ENCODE peak calls at places on chromosome 21, in four cellular contexts. One of them, this sample, is unnamed.

GRCh38 chr21:39317134-39318090 is 4.0 kb upstream of the BRWD1 start:
- DNase-seq in ovary: no peak
- DNase-seq in GM12865: no peak
- DNase-seq in psoas muscle: no peak
- DNase-seq in this sample: no peak

GRCh38 chr21:44517175-44517899 is 22.7 kb downstream of the KRTAP10-1 start:
- DNase-seq in psoas muscle: peak; percentile 42
- DNase-seq in ovary: no peak
- DNase-seq in GM12865: peak; percentile 41
- DNase-seq in this sample: no peak

GRCh38 chr21:38170283-38170682 is 86.5 kb upstream of the KCNJ15 start:
- DNase-seq in GM12865: peak; percentile 29
- DNase-seq in ovary: no peak
- DNase-seq in psoas muscle: no peak
- DNase-seq in this sample: no peak

GRCh38 chr21:38361324-38361723 is 104.5 kb downstream of the KCNJ15 start:
- DNase-seq in GM12865: no peak
- DNase-seq in ovary: no peak
- DNase-seq in psoas muscle: no peak
- DNase-seq in this sample: no peak

GRCh38 chr21:26961704-26962103 is 5.2 kb downstream of the ADAMTS5 start:
- DNase-seq in psoas muscle: no peak
- DNase-seq in GM12865: no peak
- DNase-seq in ovary: peak; percentile 38
- DNase-seq in this sample: no peak

GRCh38 chr21:38661296-38662223 is 144.2 kb upstream of the ETS2 start:
- DNase-seq in GM12865: no peak
- DNase-seq in psoas muscle: peak; percentile 56
- DNase-seq in ovary: peak; percentile 47
- DNase-seq in this sample: peak; percentile 36

GRCh38 chr21:23968722-23969647 is 1638.3 kb downstream of the MRPL39 start:
- DNase-seq in ovary: no peak
- DNase-seq in psoas muscle: no peak
- DNase-seq in GM12865: peak; percentile 74
- DNase-seq in this sample: peak; percentile 35

GRCh38 chr21:37266515-37267221 is 466 bp downstream of the VPS26C start:
- DNase-seq in ovary: peak; percentile 76
- DNase-seq in GM12865: no peak
- DNase-seq in psoas muscle: no peak
- DNase-seq in this sample: no peak

GRCh38 chr21:26845066-26845749 is at the start of gene ADAMTS1:
- DNase-seq in psoas muscle: peak; percentile 97
- DNase-seq in ovary: peak; percentile 98
- DNase-seq in GM12865: no peak
- DNase-seq in this sample: peak; percentile 40

GRCh38 chr21:29716753-29717152 is 223.0 kb downstream of the GRIK1 start:
- DNase-seq in ovary: no peak
- DNase-seq in psoas muscle: no peak
- DNase-seq in GM12865: no peak
- DNase-seq in this sample: no peak

GRCh38 chr21:18951291-18952038 is 547.9 kb upstream of the TMPRSS15 start:
- DNase-seq in GM12865: peak; percentile 7
- DNase-seq in psoas muscle: no peak
- DNase-seq in ovary: no peak
- DNase-seq in this sample: no peak

GRCh38 chr21:19807231-19807630 is 1191.0 kb upstream of the NCAM2 start:
- DNase-seq in GM12865: no peak
- DNase-seq in ovary: no peak
- DNase-seq in psoas muscle: no peak
- DNase-seq in this sample: no peak

GRCh38 chr21:28410264-28410663 is 582.4 kb downstream of the LTN1 start:
- DNase-seq in ovary: no peak
- DNase-seq in GM12865: no peak
- DNase-seq in psoas muscle: no peak
- DNase-seq in this sample: no peak

GRCh38 chr21:39687069-39687468 is 57.9 kb upstream of the IGSF5 start:
- DNase-seq in ovary: no peak
- DNase-seq in GM12865: no peak
- DNase-seq in psoas muscle: no peak
- DNase-seq in this sample: no peak

GRCh38 chr21:44735821-44736220 is 24.4 kb upstream of the TSPEAR start:
- DNase-seq in psoas muscle: no peak
- DNase-seq in ovary: no peak
- DNase-seq in GM12865: no peak
- DNase-seq in this sample: no peak

GRCh38 chr21:38297193-38297592 is 40.4 kb downstream of the KCNJ15 start:
- DNase-seq in GM12865: no peak
- DNase-seq in ovary: no peak
- DNase-seq in psoas muscle: no peak
- DNase-seq in this sample: no peak

GRCh38 chr21:38438476-38438893 is 59.8 kb downstream of the ERG start:
- DNase-seq in psoas muscle: peak; percentile 60
- DNase-seq in ovary: peak; percentile 73
- DNase-seq in GM12865: no peak
- DNase-seq in this sample: no peak

GRCh38 chr21:26776320-26777021 is 68.7 kb downstream of the ADAMTS1 start:
- DNase-seq in psoas muscle: no peak
- DNase-seq in ovary: no peak
- DNase-seq in GM12865: no peak
- DNase-seq in this sample: no peak

GRCh38 chr21:38798481-38798882 is 7.2 kb upstream of the ETS2 start:
- DNase-seq in ovary: no peak
- DNase-seq in psoas muscle: no peak
- DNase-seq in GM12865: peak; percentile 24
- DNase-seq in this sample: no peak

GRCh38 chr21:38139380-38140168 is 117.2 kb upstream of the KCNJ15 start:
- DNase-seq in ovary: no peak
- DNase-seq in psoas muscle: no peak
- DNase-seq in GM12865: no peak
- DNase-seq in this sample: no peak

GRCh38 chr21:44706026-44706705 is 5.2 kb downstream of the TSPEAR start:
- DNase-seq in psoas muscle: peak; percentile 28
- DNase-seq in ovary: peak; percentile 11
- DNase-seq in GM12865: no peak
- DNase-seq in this sample: no peak

GRCh38 chr21:18716578-18717138 is 313.1 kb upstream of the TMPRSS15 start:
- DNase-seq in GM12865: no peak
- DNase-seq in psoas muscle: no peak
- DNase-seq in ovary: no peak
- DNase-seq in this sample: no peak

GRCh38 chr21:37227071-37228002 is 39.8 kb downstream of the VPS26C start:
- DNase-seq in GM12865: no peak
- DNase-seq in psoas muscle: no peak
- DNase-seq in ovary: no peak
- DNase-seq in this sample: no peak

GRCh38 chr21:23951251-23951650 is 1656.0 kb downstream of the MRPL39 start:
- DNase-seq in psoas muscle: no peak
- DNase-seq in GM12865: no peak
- DNase-seq in ovary: no peak
- DNase-seq in this sample: no peak

GRCh38 chr21:41369915-41370839 is 8.3 kb downstream of the MX2 start:
- DNase-seq in ovary: no peak
- DNase-seq in GM12865: peak; percentile 71
- DNase-seq in psoas muscle: no peak
- DNase-seq in this sample: peak; percentile 66

GRCh38 chr21:41367598-41368360 is 6.0 kb downstream of the MX2 start:
- DNase-seq in ovary: no peak
- DNase-seq in GM12865: peak; percentile 90
- DNase-seq in psoas muscle: no peak
- DNase-seq in this sample: peak; percentile 87

GRCh38 chr21:41368361-41369104 is 6.7 kb downstream of the MX2 start:
- DNase-seq in ovary: no peak
- DNase-seq in psoas muscle: no peak
- DNase-seq in GM12865: peak; percentile 34
- DNase-seq in this sample: no peak

GRCh38 chr21:41370840-41371697 is 9.2 kb downstream of the MX2 start:
- DNase-seq in ovary: no peak
- DNase-seq in GM12865: no peak
- DNase-seq in psoas muscle: no peak
- DNase-seq in this sample: no peak

GRCh38 chr21:41369105-41369914 is 7.5 kb downstream of the MX2 start:
- DNase-seq in GM12865: peak; percentile 80
- DNase-seq in psoas muscle: peak; percentile 75
- DNase-seq in ovary: peak; percentile 53
- DNase-seq in this sample: peak; percentile 73
- TF ChIP-seq CTCF in GM12865: peak; percentile 28
- TF ChIP-seq CTCF in psoas muscle: no peak
- TF ChIP-seq CTCF in ovary: no peak
- TF ChIP-seq CTCF in this sample: peak; percentile 34

GRCh38 chr21:42781150-42781980 is 98.0 kb downstream of the WDR4 start:
- DNase-seq in ovary: peak; percentile 68
- DNase-seq in psoas muscle: no peak
- DNase-seq in GM12865: no peak
- DNase-seq in this sample: no peak
- TF ChIP-seq CTCF in ovary: no peak
- TF ChIP-seq CTCF in psoas muscle: no peak
- TF ChIP-seq CTCF in GM12865: no peak
- TF ChIP-seq CTCF in this sample: no peak

DNA sequence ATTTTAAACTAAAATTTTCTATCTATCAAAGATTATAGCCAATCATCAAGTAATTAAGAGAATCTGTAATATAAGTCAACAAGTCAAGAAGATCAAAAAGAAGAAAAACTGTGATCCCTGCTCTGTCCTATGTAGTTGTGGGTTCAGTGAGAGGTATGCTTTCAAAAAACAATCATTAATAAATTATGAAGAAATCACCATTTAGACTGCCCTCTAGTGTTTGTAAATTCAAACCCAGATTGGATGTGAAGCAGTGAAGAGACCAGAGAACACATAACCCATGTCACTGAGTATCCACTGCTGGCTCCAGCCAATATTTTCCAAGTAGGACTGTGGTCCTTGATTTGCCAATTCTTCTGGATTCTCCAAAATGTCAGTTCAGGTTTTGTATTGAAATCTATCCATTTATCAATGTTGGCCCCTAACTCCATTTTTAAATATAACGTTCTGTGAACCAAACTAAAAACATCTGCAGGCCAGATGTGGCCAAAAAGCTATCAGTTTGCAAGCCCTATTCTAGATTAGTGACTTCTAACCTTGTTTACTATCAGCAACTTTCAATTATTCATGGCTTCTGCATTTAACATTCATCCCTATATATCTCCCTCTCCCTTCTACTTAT is 467.5 kb upstream of the CXADR start:
- DNase-seq in psoas muscle: no peak
- DNase-seq in ovary: no peak
- DNase-seq in GM12865: peak; percentile 0
- DNase-seq in this sample: no peak
- TF ChIP-seq CTCF in psoas muscle: peak; percentile 43
- TF ChIP-seq CTCF in ovary: no peak
- TF ChIP-seq CTCF in GM12865: no peak
- TF ChIP-seq CTCF in this sample: peak; percentile 16

DNA sequence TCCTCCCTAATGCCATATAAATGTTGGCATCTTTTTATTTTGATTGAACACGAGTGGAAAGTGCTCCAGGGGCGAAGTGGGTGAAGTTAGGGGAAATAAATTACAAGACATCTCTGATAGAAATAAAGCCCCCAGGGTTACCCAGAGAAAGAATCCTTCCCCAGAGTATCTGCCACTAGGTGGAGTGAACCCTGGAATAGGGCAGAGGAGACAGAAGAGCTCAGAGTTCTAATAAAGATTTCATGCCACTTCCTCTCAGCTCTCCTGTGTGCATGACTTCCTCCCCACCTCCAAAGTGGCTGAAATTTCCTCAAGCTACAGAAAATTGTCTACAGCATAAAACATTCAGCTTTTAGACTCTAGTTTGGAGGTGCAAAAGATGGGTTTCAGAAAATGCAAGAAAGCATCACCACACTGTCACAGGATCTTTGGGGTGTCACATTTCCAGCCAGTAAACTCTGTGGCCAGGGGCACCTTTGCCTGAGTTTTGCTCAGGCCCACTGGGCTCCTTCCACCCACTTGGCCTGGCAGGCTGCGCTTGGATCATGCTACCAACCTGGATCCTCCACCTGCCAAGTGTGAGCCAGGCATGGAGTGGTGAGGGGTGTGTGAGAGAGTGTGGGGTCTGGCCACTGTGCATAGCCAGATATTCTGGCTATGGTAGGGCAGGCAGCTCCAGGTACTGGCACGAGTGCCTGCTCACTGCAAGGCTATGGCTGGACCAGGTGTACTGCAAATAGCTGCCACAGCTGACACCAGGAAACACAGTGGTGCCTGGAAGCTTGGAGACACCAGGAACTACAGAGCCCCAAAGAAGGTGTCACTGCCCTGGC is 208.8 kb upstream of the USP25 start:
- DNase-seq in GM12865: no peak
- DNase-seq in ovary: no peak
- DNase-seq in psoas muscle: no peak
- DNase-seq in this sample: no peak
- TF ChIP-seq CTCF in GM12865: no peak
- TF ChIP-seq CTCF in ovary: no peak
- TF ChIP-seq CTCF in psoas muscle: peak; percentile 7
- TF ChIP-seq CTCF in this sample: no peak

GRCh38 chr21:33894736-33895288 is 20.8 kb downstream of the ATP5PO start:
- DNase-seq in GM12865: peak; percentile 79
- DNase-seq in ovary: peak; percentile 81
- DNase-seq in psoas muscle: peak; percentile 78
- DNase-seq in this sample: peak; percentile 77

GRCh38 chr21:33895356-33895755 is 20.2 kb downstream of the ATP5PO start:
- DNase-seq in ovary: no peak
- DNase-seq in psoas muscle: no peak
- DNase-seq in GM12865: no peak
- DNase-seq in this sample: no peak

GRCh38 chr21:33892853-33893252 is 22.8 kb downstream of the ATP5PO start:
- DNase-seq in ovary: no peak
- DNase-seq in GM12865: peak; percentile 19
- DNase-seq in psoas muscle: no peak
- DNase-seq in this sample: no peak

GRCh38 chr21:33896691-33897090 is 18.9 kb downstream of the ATP5PO start:
- DNase-seq in ovary: no peak
- DNase-seq in psoas muscle: no peak
- DNase-seq in GM12865: no peak
- DNase-seq in this sample: no peak

DNA sequence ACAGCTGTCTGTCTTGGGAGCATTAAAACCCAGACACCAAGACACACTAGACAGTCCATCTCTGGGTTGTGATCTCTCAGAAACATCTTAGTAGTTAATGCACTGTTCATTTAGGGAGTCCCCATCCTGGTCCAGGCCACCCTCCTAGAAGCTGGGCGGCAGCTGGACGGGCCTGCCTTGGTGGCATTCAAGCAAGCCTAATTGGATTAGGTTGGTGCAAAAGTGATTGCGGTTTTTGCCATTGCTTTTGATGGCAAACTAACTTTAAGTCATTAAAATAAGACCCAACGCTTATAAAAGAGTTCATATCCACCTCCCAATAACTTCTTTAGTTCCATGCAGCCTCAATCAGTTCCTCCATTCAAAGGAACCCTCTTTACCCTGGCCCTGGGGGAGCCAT is 21.7 kb downstream of the ATP5PO start:
- DNase-seq in GM12865: no peak
- DNase-seq in psoas muscle: no peak
- DNase-seq in ovary: no peak
- DNase-seq in this sample: no peak
- TF ChIP-seq CTCF in GM12865: no peak
- TF ChIP-seq CTCF in psoas muscle: no peak
- TF ChIP-seq CTCF in ovary: no peak
- TF ChIP-seq CTCF in this sample: no peak

This sample was measured in GM13977.